ENCODE peak calls at places on chromosomes 11 and 22, in six cellular contexts. W is PC-3, Z is pancreas, R is substantia nigra, F is ascending aorta, M is cardiac fibroblast. H is an unnamed sample.

GRCh38 chr11:33542921-33543320 is 157.7 kb downstream of the C11orf91 start:
- DNase-seq in W (peak; percentile 72), Z (no peak), R (peak; percentile 12), F (no peak), M (peak; percentile 69), H (peak; percentile 43)

GRCh38 chr11:131867457-131868257 is 497.2 kb downstream of the NTM start:
- DNase-seq in W (peak; percentile 77), Z (peak; percentile 74), R (peak; percentile 38), F (peak; percentile 71), M (peak; percentile 91), H (peak; percentile 35)

GRCh38 chr11:120244476-120244875 is 4.5 kb downstream of the POU2F3 start:
- DNase-seq in W (peak; percentile 43), Z (no peak), R (no peak), F (no peak), M (peak; percentile 24), H (no peak)

GRCh38 chr22:33038131-33038772 is 19.9 kb downstream of the SYN3 start:
- DNase-seq in W (no peak), Z (no peak), R (no peak), F (no peak), M (peak; percentile 8), H (no peak)

GRCh38 chr11:47998345-47998732 is 18.0 kb downstream of the PTPRJ start:
- DNase-seq in W (no peak), Z (no peak), R (no peak), F (no peak), M (no peak), H (no peak)

GRCh38 chr22:47048123-47049077 is 285.9 kb downstream of the TBC1D22A start:
- DNase-seq in W (no peak), Z (peak; percentile 49), R (no peak), F (no peak), M (no peak), H (no peak)

GRCh38 chr11:77819921-77820564 is 479 bp downstream of the RSF1 start:
- DNase-seq in W (peak; percentile 35), Z (peak; percentile 82), R (no peak), F (peak; percentile 68), M (peak; percentile 33), H (peak; percentile 45)

GRCh38 chr11:108984548-108984947 is 319.7 kb downstream of the DDX10 start:
- DNase-seq in W (no peak), Z (no peak), R (no peak), F (no peak), M (no peak), H (no peak)

GRCh38 chr11:126140932-126141291 is 70.5 kb downstream of the RPUSD4 start:
- DNase-seq in W (peak; percentile 58), Z (no peak), R (no peak), F (no peak), M (peak; percentile 76), H (no peak)

GRCh38 chr11:64441127-64441526 is 82.2 kb downstream of the RPS6KA4 start:
- DNase-seq in W (no peak), Z (no peak), R (no peak), F (no peak), M (no peak), H (no peak)

GRCh38 chr22:24063986-24064385 is 52.9 kb downstream of the CABIN1 start:
- DNase-seq in W (no peak), Z (no peak), R (no peak), F (peak; percentile 48), M (no peak), H (no peak)